ENCODE peak calls at places on chromosomes 6 and 20, in four cellular contexts. One of them, this sample, is unnamed.

GRCh38 chr6:36609582-36609981 is 15.4 kb downstream of the SRSF3 start:
- DNase-seq in ovary: no peak
- DNase-seq in iPS DF 6.9: no peak
- DNase-seq in AG04450: no peak
- DNase-seq in this sample: no peak

GRCh38 chr20:35523298-35523888 is 6.1 kb downstream of the C20orf173 start:
- DNase-seq in ovary: no peak
- DNase-seq in iPS DF 6.9: no peak
- DNase-seq in AG04450: no peak
- DNase-seq in this sample: no peak

GRCh38 chr6:21999012-21999528 is 297.8 kb downstream of the PRL start:
- DNase-seq in ovary: no peak
- DNase-seq in iPS DF 6.9: no peak
- DNase-seq in AG04450: no peak
- DNase-seq in this sample: no peak

GRCh38 chr6:138666636-138667035 is 106.9 kb upstream of the CCDC28A start:
- DNase-seq in ovary: no peak
- DNase-seq in iPS DF 6.9: no peak
- DNase-seq in AG04450: no peak
- DNase-seq in this sample: no peak

GRCh38 chr6:140812636-140813035 is 1320.1 kb upstream of the GJE1 start:
- DNase-seq in ovary: no peak
- DNase-seq in iPS DF 6.9: no peak
- DNase-seq in AG04450: no peak
- DNase-seq in this sample: no peak

GRCh38 chr6:165689699-165690098 is 26.7 kb upstream of the PDE10A start:
- DNase-seq in ovary: no peak
- DNase-seq in iPS DF 6.9: no peak
- DNase-seq in AG04450: no peak
- DNase-seq in this sample: no peak

GRCh38 chr6:36028088-36028886 is 679 bp downstream of the MAPK14 start:
- DNase-seq in ovary: peak
- DNase-seq in iPS DF 6.9: no peak
- DNase-seq in AG04450: no peak
- DNase-seq in this sample: no peak

GRCh38 chr6:133040025-133040838 is 200.9 kb upstream of the EYA4 start:
- DNase-seq in ovary: no peak
- DNase-seq in iPS DF 6.9: no peak
- DNase-seq in AG04450: no peak
- DNase-seq in this sample: no peak

GRCh38 chr6:152575186-152575585 is 62.0 kb downstream of the SYNE1 start:
- DNase-seq in ovary: no peak
- DNase-seq in iPS DF 6.9: no peak
- DNase-seq in AG04450: no peak
- DNase-seq in this sample: no peak

GRCh38 chr6:13611715-13612114 is 3.4 kb upstream of the NOL7 start:
- DNase-seq in ovary: no peak
- DNase-seq in iPS DF 6.9: no peak
- DNase-seq in AG04450: no peak
- DNase-seq in this sample: no peak

GRCh38 chr20:4443016-4443415 is 278.7 kb upstream of the PRND start:
- DNase-seq in ovary: no peak
- DNase-seq in iPS DF 6.9: no peak
- DNase-seq in AG04450: no peak
- DNase-seq in this sample: no peak

GRCh38 chr6:2990179-2990931 is 9.3 kb upstream of the NQO2 start:
- DNase-seq in ovary: peak
- DNase-seq in iPS DF 6.9: no peak
- DNase-seq in AG04450: no peak
- DNase-seq in this sample: no peak

GRCh38 chr6:37029249-37029959 is 23.9 kb downstream of the FGD2 start:
- DNase-seq in ovary: peak
- DNase-seq in iPS DF 6.9: peak
- DNase-seq in AG04450: peak
- DNase-seq in this sample: no peak

GRCh38 chr20:33653218-33653899 is 8.8 kb upstream of the C20orf144 start:
- DNase-seq in ovary: peak
- DNase-seq in iPS DF 6.9: no peak
- DNase-seq in AG04450: no peak
- DNase-seq in this sample: peak

GRCh38 chr20:10276886-10277580 is 58.4 kb downstream of the SNAP25 start:
- DNase-seq in ovary: no peak
- DNase-seq in iPS DF 6.9: no peak
- DNase-seq in AG04450: no peak
- DNase-seq in this sample: no peak

GRCh38 chr6:125824946-125825786 is 34.4 kb downstream of the NCOA7 start:
- DNase-seq in ovary: no peak
- DNase-seq in iPS DF 6.9: no peak
- DNase-seq in AG04450: no peak
- DNase-seq in this sample: no peak

GRCh38 chr6:105072799-105073199 is 107.0 kb downstream of the POPDC3 start:
- DNase-seq in ovary: no peak
- DNase-seq in iPS DF 6.9: no peak
- DNase-seq in AG04450: no peak
- DNase-seq in this sample: no peak

GRCh38 chr20:51287628-51288413 is 254.7 kb downstream of the NFATC2 start:
- DNase-seq in ovary: no peak
- DNase-seq in iPS DF 6.9: no peak
- DNase-seq in AG04450: no peak
- DNase-seq in this sample: no peak

GRCh38 chr6:2764610-2765165 is 505 bp upstream of the WRNIP1 start:
- DNase-seq in ovary: peak
- DNase-seq in iPS DF 6.9: no peak
- DNase-seq in AG04450: no peak
- DNase-seq in this sample: no peak

GRCh38 chr20:9332783-9333482 is 181.5 kb upstream of the LAMP5 start:
- DNase-seq in ovary: no peak
- DNase-seq in iPS DF 6.9: no peak
- DNase-seq in AG04450: no peak
- DNase-seq in this sample: no peak

GRCh38 chr20:22797103-22797502 is 212.7 kb upstream of the FOXA2 start:
- DNase-seq in ovary: no peak
- DNase-seq in iPS DF 6.9: no peak
- DNase-seq in AG04450: no peak
- DNase-seq in this sample: no peak

GRCh38 chr20:22795455-22795854 is 211.1 kb upstream of the FOXA2 start:
- DNase-seq in ovary: no peak
- DNase-seq in iPS DF 6.9: no peak
- DNase-seq in AG04450: no peak
- DNase-seq in this sample: no peak

GRCh38 chr20:22794200-22794599 is 209.8 kb upstream of the FOXA2 start:
- DNase-seq in ovary: no peak
- DNase-seq in iPS DF 6.9: no peak
- DNase-seq in AG04450: no peak
- DNase-seq in this sample: no peak

GRCh38 chr20:22796465-22797077 is 212.2 kb upstream of the FOXA2 start:
- DNase-seq in ovary: no peak
- DNase-seq in iPS DF 6.9: no peak
- DNase-seq in AG04450: peak
- DNase-seq in this sample: no peak

DNA sequence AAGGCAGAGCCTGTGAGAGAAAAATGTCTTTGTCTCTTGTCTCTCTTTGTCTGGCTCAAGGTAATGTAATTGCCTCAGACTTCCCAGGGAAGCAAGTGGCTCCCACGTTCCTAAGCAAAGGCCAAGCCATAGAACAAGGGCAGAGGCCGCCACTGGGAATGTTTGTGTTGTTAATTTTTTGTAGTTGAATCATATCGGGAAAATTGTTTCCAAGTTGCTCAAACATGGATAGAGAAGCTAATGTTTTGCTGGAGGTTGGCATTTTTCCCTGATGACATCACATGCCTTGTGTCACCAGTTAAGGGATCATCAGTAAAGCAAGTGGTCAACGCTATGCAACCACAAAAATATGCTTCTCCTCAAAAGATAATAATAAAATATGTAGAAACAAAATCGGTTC is 211.5 kb upstream of the FOXA2 start:
- DNase-seq in ovary: peak
- DNase-seq in iPS DF 6.9: no peak
- DNase-seq in AG04450: peak
- DNase-seq in this sample: peak
- H3K27ac ChIP-seq in ovary: peak
- H3K27ac ChIP-seq in iPS DF 6.9: no peak
- H3K27ac ChIP-seq in AG04450: peak
- H3K27ac ChIP-seq in this sample: no peak

GRCh38 chr20:23151008-23151703 is 65.0 kb upstream of the CD93 start:
- DNase-seq in ovary: no peak
- DNase-seq in iPS DF 6.9: no peak
- DNase-seq in AG04450: no peak
- DNase-seq in this sample: no peak
- H3K27ac ChIP-seq in ovary: no peak
- H3K27ac ChIP-seq in iPS DF 6.9: no peak
- H3K27ac ChIP-seq in AG04450: no peak
- H3K27ac ChIP-seq in this sample: no peak

DNA sequence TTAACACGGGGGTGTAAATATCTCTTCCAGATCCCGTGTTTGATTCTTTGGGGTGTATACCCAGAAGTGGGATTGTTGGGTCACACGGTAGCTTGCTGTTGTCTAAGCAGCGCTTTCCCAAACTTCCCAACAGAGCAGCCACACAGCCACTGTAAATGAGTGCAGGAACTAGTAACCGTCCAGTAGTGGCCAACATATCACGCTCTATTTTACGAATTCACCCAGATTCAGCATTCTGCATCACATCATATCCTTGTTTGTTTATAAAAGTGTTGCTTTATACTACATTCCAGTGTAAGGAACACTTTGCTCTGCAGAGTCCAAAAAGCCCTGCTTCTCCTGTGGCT is 216.1 kb upstream of the ECI2 start:
- DNase-seq in ovary: no peak
- DNase-seq in iPS DF 6.9: no peak
- DNase-seq in AG04450: no peak
- DNase-seq in this sample: no peak
- H3K27ac ChIP-seq in ovary: no peak
- H3K27ac ChIP-seq in iPS DF 6.9: no peak
- H3K27ac ChIP-seq in AG04450: peak
- H3K27ac ChIP-seq in this sample: peak

GRCh38 chr6:142911395-142911794 is 33.6 kb downstream of the HIVEP2 start:
- DNase-seq in ovary: no peak
- DNase-seq in iPS DF 6.9: no peak
- DNase-seq in AG04450: no peak
- DNase-seq in this sample: no peak

GRCh38 chr6:142903806-142904205 is 41.2 kb downstream of the HIVEP2 start:
- DNase-seq in ovary: no peak
- DNase-seq in iPS DF 6.9: no peak
- DNase-seq in AG04450: no peak
- DNase-seq in this sample: no peak

GRCh38 chr6:142912125-142912524 is 32.9 kb downstream of the HIVEP2 start:
- DNase-seq in ovary: no peak
- DNase-seq in iPS DF 6.9: peak
- DNase-seq in AG04450: no peak
- DNase-seq in this sample: no peak

GRCh38 chr6:142907017-142907470 is 37.9 kb downstream of the HIVEP2 start:
- DNase-seq in ovary: no peak
- DNase-seq in iPS DF 6.9: no peak
- DNase-seq in AG04450: no peak
- DNase-seq in this sample: no peak

DNA sequence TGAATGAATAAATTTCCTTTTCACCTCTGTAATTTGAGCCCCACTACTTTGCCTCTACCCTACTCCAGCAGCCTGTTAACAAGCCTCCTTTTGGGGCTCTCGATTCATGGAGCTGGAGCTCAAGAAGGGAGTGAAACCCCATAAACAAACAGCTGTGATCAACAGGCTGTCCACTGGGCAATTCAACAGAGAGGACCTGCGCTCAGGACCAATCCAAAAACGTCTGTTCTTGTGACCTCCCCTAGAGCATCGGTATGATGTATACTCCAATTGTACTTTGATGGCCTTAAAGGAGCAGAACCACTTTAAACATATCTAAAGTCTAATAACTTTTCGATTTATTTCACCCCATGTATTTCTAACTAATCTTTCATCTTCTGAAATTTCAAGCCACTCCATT is 37.4 kb downstream of the HIVEP2 start:
- DNase-seq in ovary: no peak
- DNase-seq in iPS DF 6.9: no peak
- DNase-seq in AG04450: no peak
- DNase-seq in this sample: no peak
- H3K27ac ChIP-seq in ovary: no peak
- H3K27ac ChIP-seq in iPS DF 6.9: no peak
- H3K27ac ChIP-seq in AG04450: no peak
- H3K27ac ChIP-seq in this sample: no peak

This sample was measured in Panc1.